ENCODE peak calls at places on chromosomes 6 and 20, in four cellular contexts. O is left lung, Z is astrocyte of the spinal cord, P is transverse colon. X is an unnamed sample.

GRCh38 chr6:63114610-63115009 is 96.7 kb upstream of the FKBP1C start:
- DNase-seq in O (no peak), Z (no peak), P (no peak), X (no peak)

GRCh38 chr6:53986721-53987526 is 124.3 kb upstream of the MLIP start:
- DNase-seq in O (no peak), Z (peak), P (no peak), X (no peak)

GRCh38 chr6:36120979-36121706 is 9.2 kb upstream of the MAPK13 start:
- DNase-seq in O (peak), Z (no peak), P (peak), X (peak)

GRCh38 chr6:145948328-145948727 is 15.8 kb downstream of the SHPRH start:
- DNase-seq in O (no peak), Z (peak), P (no peak), X (no peak)

GRCh38 chr20:33653900-33654596 is 8.1 kb upstream of the C20orf144 start:
- DNase-seq in O (peak), Z (no peak), P (peak), X (peak)

GRCh38 chr6:125931733-125932450 is 24.7 kb upstream of the HINT3 start:
- DNase-seq in O (no peak), Z (no peak), P (no peak), X (no peak)

GRCh38 chr20:45629496-45630100 is at the start of gene WFDC10A:
- DNase-seq in O (no peak), Z (peak), P (peak), X (peak)

GRCh38 chr6:112362027-112362795 is 15.1 kb downstream of the RFPL4B start:
- DNase-seq in O (peak), Z (no peak), P (no peak), X (no peak)

GRCh38 chr6:42970859-42971612 is 7.9 kb downstream of the PEX6 start:
- DNase-seq in O (no peak), Z (no peak), P (no peak), X (no peak)

GRCh38 chr6:144739873-144740272 is 454.7 kb downstream of the UTRN start:
- DNase-seq in O (no peak), Z (no peak), P (no peak), X (no peak)

GRCh38 chr6:169841907-169842606 is 90.6 kb downstream of the ERMARD start:
- DNase-seq in O (no peak), Z (no peak), P (no peak), X (peak)

GRCh38 chr20:7505152-7505834 is 435.0 kb downstream of the HAO1 start:
- DNase-seq in O (no peak), Z (no peak), P (no peak), X (no peak)

GRCh38 chr6:26199773-26200728 is 112.8 kb downstream of the HFE start:
- DNase-seq in O (peak), Z (peak), P (no peak), X (no peak)

GRCh38 chr6:100435299-100435698 is 29.4 kb downstream of the SIM1 start:
- DNase-seq in O (no peak), Z (peak), P (no peak), X (no peak)

GRCh38 chr20:58712823-58713731 is 20.5 kb downstream of the NPEPL1 start:
- DNase-seq in O (peak), Z (no peak), P (peak), X (peak)

GRCh38 chr6:157984165-157984564 is 2.5 kb downstream of the SYNJ2 start:
- DNase-seq in O (no peak), Z (no peak), P (no peak), X (no peak)

GRCh38 chr20:2631228-2631627 is 21.2 kb upstream of the NOP56 start:
- DNase-seq in O (no peak), Z (peak), P (no peak), X (no peak)

GRCh38 chr6:104958720-104959452 is 2.0 kb downstream of the LIN28B start:
- DNase-seq in O (no peak), Z (no peak), P (no peak), X (no peak)

GRCh38 chr6:11215773-11216172 is 16.7 kb downstream of the NEDD9 start:
- DNase-seq in O (no peak), Z (no peak), P (no peak), X (no peak)

GRCh38 chr6:160190974-160191373 is 67.6 kb downstream of the SLC22A2 start:
- DNase-seq in O (no peak), Z (no peak), P (no peak), X (no peak)

GRCh38 chr6:135876048-135876447 is 24.5 kb downstream of the PDE7B start:
- DNase-seq in O (peak), Z (no peak), P (no peak), X (no peak)

GRCh38 chr20:49426873-49427272 is 55.6 kb downstream of the KCNB1 start:
- DNase-seq in O (no peak), Z (no peak), P (no peak), X (no peak)

GRCh38 chr6:145206247-145206907 is 528.9 kb downstream of the EPM2A start:
- DNase-seq in O (no peak), Z (peak), P (no peak), X (no peak)

GRCh38 chr6:108966855-108967755 is 118.9 kb downstream of the ARMC2 start:
- DNase-seq in O (peak), Z (peak), P (no peak), X (no peak)

GRCh38 chr20:16615199-16615598 is 42.0 kb upstream of the KIF16B start:
- DNase-seq in O (no peak), Z (peak), P (peak), X (peak)

GRCh38 chr6:48315051-48315719 is 204.2 kb upstream of the PTCHD4 start:
- DNase-seq in O (no peak), Z (no peak), P (no peak), X (no peak)

GRCh38 chr20:53826090-53826489 is 232.5 kb upstream of the ZNF217 start:
- DNase-seq in O (no peak), Z (no peak), P (no peak), X (no peak)

GRCh38 chr20:6575912-6576391 is 191.5 kb upstream of the BMP2 start:
- DNase-seq in O (no peak), Z (peak), P (no peak), X (no peak)

GRCh38 chr6:147508073-147508870 is at the start of gene SAMD5:
- DNase-seq in O (peak), Z (peak), P (peak), X (peak)

GRCh38 chr6:147507162-147508072 is 1.1 kb upstream of the SAMD5 start:
- DNase-seq in O (peak), Z (peak), P (peak), X (peak)

GRCh38 chr6:147504848-147505247 is 3.6 kb upstream of the SAMD5 start:
- DNase-seq in O (no peak), Z (no peak), P (no peak), X (no peak)

GRCh38 chr6:147508871-147509608 is 550 bp downstream of the SAMD5 start:
- DNase-seq in O (peak), Z (no peak), P (peak), X (peak)

GRCh38 chr6:147506704-147507114 is 1.8 kb upstream of the SAMD5 start:
- DNase-seq in O (peak), Z (peak), P (peak), X (peak)
- H3K4me3 ChIP-seq in O (peak), Z (peak), P (peak), X (peak)

DNA sequence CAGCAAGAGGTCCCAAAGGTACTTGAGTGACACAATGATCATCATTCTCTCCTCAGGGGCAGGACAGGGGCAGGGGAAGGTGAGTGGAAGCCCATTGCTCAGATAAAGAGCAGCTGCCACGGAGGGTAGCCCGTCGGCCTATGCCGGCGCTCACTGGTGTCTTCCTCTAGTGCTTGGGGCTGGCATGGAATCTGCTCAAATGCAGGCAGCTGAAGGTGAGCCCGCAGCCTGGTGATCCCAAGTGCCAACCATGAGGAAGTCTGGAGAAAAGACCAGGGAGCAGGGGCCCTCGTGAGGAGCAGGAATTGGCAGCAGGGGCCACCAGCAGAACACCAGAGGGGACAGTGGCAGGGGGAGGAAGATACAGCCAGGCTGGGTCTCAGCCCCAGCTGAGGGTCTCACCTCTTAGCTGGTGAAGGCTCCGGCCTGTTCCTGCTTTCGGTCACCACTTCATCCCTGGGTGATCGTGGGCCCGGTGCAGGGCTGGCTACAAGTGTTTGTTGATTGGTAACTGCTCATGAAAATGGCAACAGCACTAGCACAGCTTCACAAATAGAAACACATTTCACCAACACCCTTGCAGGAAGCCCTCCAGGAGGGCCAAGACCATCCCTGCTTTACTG is 24.7 kb downstream of the RBCK1 start:
- DNase-seq in O (no peak), Z (no peak), P (no peak), X (no peak)
- TF ChIP-seq CTCF in O (no peak), Z (no peak), P (no peak), X (no peak)

DNA sequence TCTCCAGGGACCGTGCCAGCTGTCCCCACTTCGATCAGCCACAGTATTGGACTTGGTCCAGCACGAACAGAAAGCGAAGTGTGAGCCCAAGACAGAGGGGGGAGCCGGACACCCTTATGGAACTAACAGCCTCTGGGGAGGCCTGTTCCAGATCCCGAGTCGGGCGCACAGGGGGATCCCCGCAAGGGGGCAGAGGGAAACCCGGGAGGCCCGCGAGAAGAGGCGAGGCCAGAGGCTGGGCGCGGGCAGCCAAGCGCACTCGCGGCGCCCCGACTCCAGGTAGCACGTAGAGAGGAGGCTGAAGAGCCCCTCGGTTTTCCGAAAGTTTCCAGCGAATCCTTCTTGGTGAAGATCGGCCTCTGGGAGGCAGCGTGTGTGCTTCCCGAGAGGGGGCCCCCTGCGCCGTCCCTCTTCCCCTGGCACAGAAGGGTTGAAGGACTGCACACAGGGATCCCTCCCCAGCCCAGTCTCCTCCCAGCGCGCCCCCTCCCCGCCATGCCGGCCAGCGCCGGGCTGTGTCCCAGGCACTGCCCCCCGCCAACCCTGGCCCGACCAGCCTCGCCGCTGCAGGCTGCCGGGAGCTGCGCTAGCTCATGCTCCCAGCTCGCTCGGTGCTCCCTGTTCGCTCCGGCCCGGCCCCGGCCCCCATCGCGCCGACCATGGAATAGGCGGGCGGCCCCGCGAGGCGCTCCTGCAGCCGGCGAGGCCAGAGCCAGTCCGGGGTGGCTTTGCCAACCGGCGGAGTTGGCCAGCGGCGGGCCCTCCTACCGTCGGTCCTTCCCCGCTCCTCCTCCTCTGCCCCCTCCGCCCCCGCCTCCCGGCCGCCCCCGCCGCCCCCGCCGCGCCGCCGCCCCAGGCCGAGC is 550 bp upstream of the SLC24A3 start:
- DNase-seq in O (peak), Z (peak), P (peak), X (peak)
- H3K4me3 ChIP-seq in O (peak), Z (peak), P (peak), X (peak)

DNA sequence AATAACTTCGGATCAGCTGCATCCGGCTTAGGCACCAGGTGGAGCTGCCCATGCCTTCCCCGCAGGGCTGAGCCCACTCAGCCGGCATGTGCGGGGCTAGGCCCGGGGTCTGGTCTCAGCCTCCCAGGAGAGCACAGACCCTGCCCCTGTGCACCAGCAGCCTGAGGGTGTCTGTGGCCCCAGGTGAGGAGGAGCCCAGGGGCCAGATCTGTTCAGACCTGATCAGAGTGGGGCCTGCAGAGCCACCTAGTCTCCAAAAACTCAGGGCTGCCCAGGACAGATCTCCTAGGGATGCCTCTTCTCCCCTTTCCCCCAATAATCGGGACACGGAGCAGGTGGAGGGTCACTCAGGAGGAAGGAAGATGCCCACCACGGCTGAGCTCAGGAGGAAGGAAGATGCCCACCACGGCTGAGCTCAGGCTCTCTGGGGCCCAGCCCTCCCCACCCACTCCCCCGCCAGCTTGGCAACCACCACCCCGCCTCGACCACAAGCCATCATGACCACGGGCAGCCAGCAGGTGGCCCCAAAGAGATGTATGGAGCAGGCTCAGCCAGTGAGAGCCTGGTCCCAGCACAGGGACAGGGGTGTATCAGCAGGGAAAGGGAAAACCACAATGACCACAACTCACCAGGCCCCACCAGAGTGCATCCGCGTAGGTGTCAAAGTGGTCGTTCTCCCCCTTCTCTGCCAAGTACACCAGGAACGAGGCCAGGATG is 30.5 kb downstream of the KCNQ2 start:
- DNase-seq in O (no peak), Z (no peak), P (peak), X (peak)
- TF ChIP-seq CTCF in O (no peak), Z (no peak), P (peak), X (no peak)

GRCh38 chr6:96016781-96017180 is 1.0 kb downstream of the FUT9 start:
- DNase-seq in O (no peak), Z (no peak), P (no peak), X (no peak)
- H3K4me3 ChIP-seq in O (no peak), Z (no peak), P (no peak), X (no peak)

DNA sequence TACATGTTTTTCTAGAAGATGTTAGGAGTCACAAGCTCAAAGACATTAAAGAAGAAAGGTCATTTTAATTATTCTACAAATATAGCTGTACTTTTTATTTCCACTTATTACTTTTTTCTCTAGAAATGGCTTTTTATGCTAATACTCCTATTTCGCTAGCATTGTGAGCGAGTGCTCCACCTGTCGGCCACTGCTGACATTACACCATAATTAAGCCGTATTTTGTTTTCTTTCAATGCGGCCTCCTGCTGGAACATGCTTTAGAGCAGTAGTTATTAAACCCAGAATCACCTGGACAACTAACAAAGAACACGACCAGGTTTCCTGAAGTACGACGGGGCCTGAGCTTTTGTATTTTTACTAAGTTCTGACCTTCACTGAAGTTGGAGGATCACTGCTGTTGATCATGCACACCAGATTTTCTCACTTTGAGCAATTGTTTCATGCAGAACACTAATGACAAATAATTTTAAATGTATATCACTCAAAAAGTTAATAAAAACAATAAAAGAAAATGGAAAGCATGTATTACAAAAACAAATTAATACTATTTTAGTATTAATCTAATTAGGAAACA is 74.1 kb upstream of the PAK5 start:
- DNase-seq in O (no peak), Z (peak), P (peak), X (peak)
- TF ChIP-seq CTCF in O (peak), Z (peak), P (peak), X (peak)

GRCh38 chr20:60201198-60201597 is 243.0 kb downstream of the CDH26 start:
- DNase-seq in O (no peak), Z (no peak), P (no peak), X (no peak)
- H3K4me3 ChIP-seq in O (no peak), Z (no peak), P (no peak), X (no peak)

X was measured in colonic mucosa.